ENCODE peak calls at places on chromosome 2, in seven cellular contexts. B is sigmoid colon; A is psoas muscle; M is effector memory CD4-positive, alpha-beta T cell; V is small intestine; N is OCI-LY7; X is CD8-positive, alpha-beta T cell. W is an unnamed sample.
A peak's percentile ranks its signal among the peaks of the same experiment; 100 is the strongest.

GRCh38 chr2:37469126-37469525 is 124.7 kb downstream of the QPCT start:
- DNase-seq in X (no peak), A (no peak), N (no peak), V (no peak), M (no peak), B (no peak), W (no peak)

GRCh38 chr2:197435598-197436435 is 989 bp upstream of the SF3B1 start:
- DNase-seq in A (no peak), V (peak; percentile 57), M (no peak), B (no peak), X (no peak), N (peak; percentile 27), W (no peak)

GRCh38 chr2:67304300-67304890 is 92.7 kb upstream of the ETAA1 start:
- DNase-seq in B (no peak), V (no peak), X (no peak), A (no peak), N (no peak), M (no peak), W (no peak)

GRCh38 chr2:47076126-47076506 is 79.0 kb downstream of the STPG4 start:
- DNase-seq in N (no peak), B (no peak), M (no peak), X (no peak), V (no peak), A (no peak), W (no peak)

GRCh38 chr2:71605781-71606241 is 152.4 kb downstream of the DYSF start:
- DNase-seq in X (no peak), V (no peak), M (no peak), A (peak; percentile 44), N (no peak), B (peak; percentile 41), W (no peak)

GRCh38 chr2:237025090-237025865 is 60.4 kb upstream of the COPS8 start:
- DNase-seq in X (no peak), M (no peak), B (no peak), V (peak; percentile 98), A (peak; percentile 73), N (no peak), W (peak; percentile 76)

GRCh38 chr2:235639387-235639786 is 145.5 kb downstream of the AGAP1 start:
- DNase-seq in N (no peak), M (no peak), X (no peak), A (peak; percentile 86), V (no peak), B (peak; percentile 96), W (no peak)

GRCh38 chr2:37781028-37781427 is 109.6 kb upstream of the CDC42EP3 start:
- DNase-seq in A (no peak), X (no peak), V (peak; percentile 21), B (no peak), M (no peak), N (no peak), W (peak; percentile 75)

GRCh38 chr2:68292108-68292710 is 27.5 kb downstream of the CNRIP1 start:
- DNase-seq in B (no peak), V (peak; percentile 40), N (peak; percentile 77), X (peak; percentile 19), A (no peak), M (no peak), W (peak; percentile 8)

GRCh38 chr2:38202713-38203454 is 126.9 kb upstream of the CYP1B1 start:
- DNase-seq in M (no peak), X (no peak), N (no peak), A (no peak), B (no peak), V (no peak), W (no peak)

GRCh38 chr2:240964854-240965295 is 33.5 kb upstream of the SNED1 start:
- DNase-seq in X (no peak), A (peak; percentile 46), M (no peak), V (no peak), B (no peak), N (no peak), W (no peak)

GRCh38 chr2:134504586-134505336 is 214.0 kb downstream of the TMEM163 start:
- DNase-seq in M (no peak), B (no peak), N (no peak), A (no peak), X (no peak), V (no peak), W (no peak)

GRCh38 chr2:56654936-56655335 is 471.1 kb downstream of the CCDC85A start:
- DNase-seq in M (no peak), A (no peak), B (no peak), N (no peak), V (no peak), X (no peak), W (no peak)

GRCh38 chr2:219454217-219454616 is 19.6 kb downstream of the SPEG start:
- DNase-seq in B (peak; percentile 92), V (no peak), M (no peak), X (no peak), N (no peak), A (no peak), W (no peak)

GRCh38 chr2:32960647-32961403 is 14.1 kb downstream of the LTBP1 start:
- DNase-seq in X (no peak), A (no peak), V (peak; percentile 8), M (no peak), B (no peak), N (no peak), W (no peak)

GRCh38 chr2:166170356-166170755 is 42.5 kb upstream of the SCN1A start:
- DNase-seq in V (no peak), X (no peak), A (no peak), M (no peak), B (no peak), N (no peak), W (no peak)

GRCh38 chr2:85394976-85395375 is 15.2 kb downstream of the CAPG start:
- DNase-seq in N (no peak), X (no peak), A (no peak), V (no peak), M (no peak), B (no peak), W (no peak)

GRCh38 chr2:70095833-70096670 is 8.8 kb downstream of the PCBP1 start:
- DNase-seq in V (no peak), X (no peak), N (no peak), B (peak; percentile 59), A (no peak), M (no peak), W (no peak)

GRCh38 chr2:26875083-26875634 is 27.2 kb downstream of the DPYSL5 start:
- DNase-seq in V (no peak), N (no peak), B (no peak), X (no peak), A (no peak), M (no peak), W (no peak)

GRCh38 chr2:72155151-72155550 is 7.5 kb upstream of the CYP26B1 start:
- DNase-seq in A (no peak), N (no peak), V (no peak), M (no peak), X (no peak), B (no peak), W (no peak)

GRCh38 chr2:217825469-217826235 is 177.1 kb downstream of the TNS1 start:
- DNase-seq in V (no peak), M (no peak), X (no peak), B (no peak), A (peak; percentile 46), N (no peak), W (no peak)

DNA sequence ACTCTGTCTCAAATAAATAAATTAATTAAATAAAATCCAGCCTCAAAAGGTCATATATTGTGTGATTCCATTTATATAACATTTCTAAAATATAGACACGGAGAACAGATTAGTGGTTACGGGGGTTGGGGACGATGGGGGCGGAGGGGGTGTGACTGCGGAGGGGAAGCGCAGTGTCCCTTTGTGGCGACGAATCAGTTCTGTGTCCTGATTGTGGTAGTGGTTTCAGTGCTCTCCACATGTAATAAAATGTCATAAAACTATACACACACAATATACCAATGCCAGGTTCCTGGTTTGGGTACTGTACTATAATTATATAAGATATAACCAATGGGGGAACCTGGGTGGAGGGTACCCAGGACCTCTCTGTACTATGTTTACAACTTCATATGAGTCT is 186.4 kb downstream of the ANAPC1 start:
- DNase-seq in N (no peak), B (no peak), X (no peak), M (no peak), V (peak; percentile 33), A (no peak), W (no peak)
- H3K27ac ChIP-seq in N (no peak overlapping the region), B (no peak overlapping the region), X (no peak overlapping the region), M (no peak overlapping the region), V (no peak overlapping the region), A (no peak overlapping the region), W (peak overlapping the region; percentile 88)

GRCh38 chr2:168231609-168232241 is 15.7 kb downstream of the STK39 start:
- DNase-seq in B (peak; percentile 78), N (no peak), M (no peak), A (no peak), X (no peak), V (no peak), W (no peak)

GRCh38 chr2:168234407-168235085 is 12.8 kb downstream of the STK39 start:
- DNase-seq in M (no peak), X (no peak), V (no peak), A (no peak), N (no peak), B (no peak), W (no peak)

GRCh38 chr2:168230389-168230788 is 17.0 kb downstream of the STK39 start:
- DNase-seq in M (no peak), B (no peak), N (no peak), A (no peak), V (no peak), X (no peak), W (no peak)

GRCh38 chr2:168233726-168234406 is 13.5 kb downstream of the STK39 start:
- DNase-seq in N (no peak), A (no peak), M (no peak), X (no peak), V (no peak), B (no peak), W (no peak)

DNA sequence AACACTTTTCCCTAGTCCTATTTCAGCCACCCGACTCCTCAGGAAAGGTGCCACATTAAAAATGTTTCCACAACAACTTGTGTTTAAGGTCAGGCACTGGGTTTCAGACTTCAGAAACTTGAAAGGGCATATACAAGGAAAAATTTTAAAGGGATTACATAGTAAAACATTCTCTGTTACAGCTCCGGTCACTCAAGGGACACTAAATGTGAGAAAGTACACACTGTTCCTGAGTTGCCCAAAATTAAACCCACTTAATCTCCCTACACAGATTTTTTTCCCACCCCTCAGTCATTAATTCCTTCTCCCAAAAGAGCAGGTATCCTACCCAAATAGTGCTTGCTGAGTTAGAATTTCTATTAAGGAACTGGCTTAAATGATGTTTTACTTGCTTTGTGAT is 14.2 kb downstream of the STK39 start:
- DNase-seq in A (no peak), V (no peak), B (no peak), N (no peak), X (no peak), M (no peak), W (no peak)
- H3K27ac ChIP-seq in A (no peak overlapping the region), V (no peak overlapping the region), B (no peak overlapping the region), N (no peak overlapping the region), X (no peak overlapping the region), M (no peak overlapping the region), W (no peak overlapping the region)

GRCh38 chr2:42567806-42568429 is 514 bp upstream of the MTA3 start:
- DNase-seq in X (no peak), N (peak; percentile 92), V (peak; percentile 37), A (peak; percentile 57), M (no peak), B (peak; percentile 73), W (no peak)
- H3K27ac ChIP-seq in X (no peak overlapping the region), N (peak overlapping the region; percentile 99), V (peak overlapping the region; percentile 91), A (peak overlapping the region; percentile 89), M (no peak overlapping the region), B (peak overlapping the region; percentile 94), W (peak overlapping the region; percentile 54)

DNA sequence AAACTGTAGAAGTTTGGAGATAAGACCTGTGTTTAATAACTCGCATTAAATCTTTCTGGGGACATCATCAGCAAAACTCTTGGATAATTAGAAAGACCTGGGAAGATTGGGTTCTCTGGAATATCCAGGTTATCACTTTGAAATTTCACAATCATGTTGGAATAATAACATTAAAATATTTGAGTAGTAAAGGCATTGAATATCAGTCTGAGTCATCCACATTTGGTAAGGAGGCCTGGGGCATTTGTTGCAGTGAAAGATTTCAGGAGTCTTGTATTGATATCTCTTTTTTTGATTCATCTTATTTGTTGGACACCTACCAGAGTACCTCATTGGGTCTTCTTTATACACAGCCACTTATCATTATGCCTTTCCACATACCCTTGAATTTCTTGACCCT is 95.9 kb downstream of the EPB41L5 start:
- DNase-seq in M (no peak), V (no peak), N (no peak), B (no peak), X (no peak), A (no peak), W (no peak)
- H3K27ac ChIP-seq in M (no peak overlapping the region), V (no peak overlapping the region), N (no peak overlapping the region), B (no peak overlapping the region), X (no peak overlapping the region), A (no peak overlapping the region), W (peak overlapping the region; percentile 38)

W was measured in PC-9.